ENCODE peak calls at places on chromosomes 4 and X, in nine cellular contexts. R is CD8-positive, alpha-beta T cell; F is ovary; X is heart left ventricle; H is CD4-positive, alpha-beta memory T cell; Q is left lung; E is suprapubic skin; G is cardiac muscle cell; Y is breast epithelium. D is an unnamed sample.

GRCh38 chr4:139735381-139736256 is 70.0 kb downstream of the MGST2 start:
- DNase-seq in G (peak; percentile 66), H (no peak), F (peak; percentile 74), R (no peak), Q (peak; percentile 87), Y (no peak), E (no peak), X (peak; percentile 45), D (peak; percentile 57)

GRCh38 chr4:169723207-169723606 is 34.5 kb downstream of the HPF1 start:
- DNase-seq in Y (no peak), Q (no peak), F (no peak), R (no peak), H (no peak), E (no peak), G (peak; percentile 7), X (no peak), D (no peak)

GRCh38 chr4:144574004-144574403 is 72.0 kb upstream of the HHIP start:
- DNase-seq in H (no peak), G (peak; percentile 22), Q (no peak), X (no peak), Y (no peak), R (no peak), F (no peak), E (no peak), D (no peak)

GRCh38 chr4:93144644-93145043 is 683.9 kb upstream of the ATOH1 start:
- DNase-seq in F (no peak), E (no peak), X (no peak), H (no peak), Q (no peak), G (no peak), Y (no peak), R (no peak), D (no peak)

GRCh38 chr4:5473125-5473524 is 235.2 kb downstream of the EVC2 start:
- DNase-seq in R (no peak), X (no peak), H (no peak), Y (no peak), Q (no peak), F (no peak), E (peak; percentile 29), G (no peak), D (peak; percentile 44)

GRCh38 chr4:169009281-169010124 is 552 bp downstream of the CBR4 start:
- DNase-seq in Q (peak; percentile 87), R (peak; percentile 60), F (peak; percentile 79), E (peak; percentile 83), G (peak; percentile 76), X (peak; percentile 72), H (peak; percentile 61), Y (peak; percentile 62), D (peak; percentile 68)

GRCh38 chrX:118773782-118774181 is 46.4 kb downstream of the IL13RA1 start:
- DNase-seq in X (no peak), E (no peak), Y (no peak), Q (no peak), R (no peak), G (no peak), H (no peak), F (no peak), D (no peak)

GRCh38 chr4:42512226-42512625 is 114.9 kb downstream of the SHISA3 start:
- DNase-seq in X (no peak), Y (no peak), Q (no peak), F (no peak), G (no peak), R (no peak), H (no peak), E (no peak), D (no peak)

GRCh38 chr4:8084031-8084660 is 74.5 kb downstream of the ABLIM2 start:
- DNase-seq in Y (no peak), F (no peak), G (no peak), H (no peak), E (no peak), R (no peak), Q (peak; percentile 65), X (no peak), D (no peak)

GRCh38 chr4:113604955-113605354 is 156.6 kb downstream of the CAMK2D start:
- DNase-seq in G (no peak), Y (no peak), F (no peak), R (no peak), E (no peak), H (no peak), X (no peak), Q (no peak), D (no peak)

GRCh38 chr4:113610542-113610941 is 151.0 kb downstream of the CAMK2D start:
- DNase-seq in X (peak; percentile 36), Y (no peak), G (peak; percentile 56), H (no peak), E (no peak), R (no peak), Q (no peak), F (no peak), D (no peak)

GRCh38 chr4:113603926-113604325 is 157.6 kb downstream of the CAMK2D start:
- DNase-seq in F (no peak), R (no peak), Y (no peak), X (no peak), G (no peak), E (no peak), H (no peak), Q (no peak), D (no peak)

GRCh38 chr4:113607998-113608397 is 153.5 kb downstream of the CAMK2D start:
- DNase-seq in R (no peak), Q (no peak), E (no peak), X (no peak), G (no peak), F (no peak), H (no peak), Y (no peak), D (no peak)

GRCh38 chr4:113607147-113607720 is 154.3 kb downstream of the CAMK2D start:
- DNase-seq in R (no peak), H (no peak), G (no peak), E (no peak), F (no peak), Q (no peak), Y (no peak), X (no peak), D (no peak)
- H3K36me3 ChIP-seq in R (no peaks in the 10 kb centered on the region), H (no peaks in the 10 kb centered on the region), G (no peaks in the 10 kb centered on the region), E (no peaks in the 10 kb centered on the region), F (no peaks in the 10 kb centered on the region), Q (no peaks in the 10 kb centered on the region), Y (no peaks in the 10 kb centered on the region), X (peaks cover 20% of the 10 kb centered on the region), D (no peaks in the 10 kb centered on the region)

DNA sequence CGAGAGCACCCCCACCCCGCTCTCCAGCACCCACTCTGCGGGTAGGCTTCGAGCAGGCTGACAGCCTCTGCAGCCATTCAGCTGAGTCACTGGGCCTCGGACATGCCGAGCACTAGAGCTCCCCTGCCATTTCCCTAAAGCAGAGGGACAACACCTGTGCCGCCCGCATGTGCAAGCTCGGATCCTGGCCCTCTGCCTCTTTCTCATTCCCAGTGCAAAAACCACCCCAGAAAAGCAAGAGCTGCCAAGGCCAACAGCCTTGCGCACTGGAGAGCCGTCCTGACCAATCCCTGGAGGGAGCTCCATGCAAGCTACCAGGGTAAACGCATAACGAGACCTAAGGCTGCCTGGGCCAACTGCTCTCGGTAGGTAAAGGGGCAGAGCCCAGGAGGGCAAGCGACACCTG is 5.3 kb downstream of the HCFC1 start:
- DNase-seq in R (no peak), X (no peak), Q (no peak), Y (no peak), F (peak; percentile 51), E (no peak), G (no peak), H (no peak), D (no peak)
- H3K36me3 ChIP-seq in R (peaks cover 19% of the 10 kb centered on the region), X (peaks cover 24% of the 10 kb centered on the region), Q (no peaks in the 10 kb centered on the region), Y (no peaks in the 10 kb centered on the region), F (no peaks in the 10 kb centered on the region), E (peaks cover 22% of the 10 kb centered on the region), G (peaks cover under 1% of the 10 kb centered on the region), H (peaks cover 29% of the 10 kb centered on the region), D (peaks cover 29% of the 10 kb centered on the region)

GRCh38 chr4:78562687-78563086 is 11.1 kb downstream of the ANXA3 start:
- DNase-seq in G (no peak), X (no peak), R (no peak), H (no peak), F (no peak), Y (no peak), E (no peak), Q (no peak), D (no peak)
- H3K36me3 ChIP-seq in G (no peaks in the 10 kb centered on the region), X (no peaks in the 10 kb centered on the region), R (no peaks in the 10 kb centered on the region), H (no peaks in the 10 kb centered on the region), F (no peaks in the 10 kb centered on the region), Y (no peaks in the 10 kb centered on the region), E (no peaks in the 10 kb centered on the region), Q (no peaks in the 10 kb centered on the region), D (no peaks in the 10 kb centered on the region)

GRCh38 chr4:47877204-47877603 is 37.2 kb downstream of the NFXL1 start:
- DNase-seq in Q (no peak), R (no peak), X (no peak), G (no peak), H (no peak), F (no peak), E (no peak), Y (no peak), D (no peak)

GRCh38 chr4:47879458-47879857 is 34.9 kb downstream of the NFXL1 start:
- DNase-seq in F (no peak), Y (no peak), X (no peak), Q (no peak), H (no peak), G (no peak), E (no peak), R (no peak), D (no peak)

GRCh38 chr4:47876310-47876709 is 38.1 kb downstream of the NFXL1 start:
- DNase-seq in Y (no peak), G (no peak), Q (no peak), E (no peak), R (no peak), F (no peak), H (no peak), X (no peak), D (no peak)

GRCh38 chr4:47876784-47877183 is 37.6 kb downstream of the NFXL1 start:
- DNase-seq in Q (no peak), R (no peak), Y (no peak), F (no peak), H (no peak), E (no peak), G (no peak), X (no peak), D (no peak)

GRCh38 chr4:47873877-47874571 is 36.2 kb upstream of the CORIN start:
- DNase-seq in Y (no peak), Q (no peak), F (no peak), X (no peak), G (no peak), R (no peak), E (no peak), H (no peak), D (no peak)
- H3K36me3 ChIP-seq in Y (peaks cover 16% of the 10 kb centered on the region), Q (no peaks in the 10 kb centered on the region), F (no peaks in the 10 kb centered on the region), X (peaks cover 70% of the 10 kb centered on the region), G (peaks cover 57% of the 10 kb centered on the region), R (peaks cover 19% of the 10 kb centered on the region), E (peaks cover 67% of the 10 kb centered on the region), H (peaks cover 12% of the 10 kb centered on the region), D (peaks cover 28% of the 10 kb centered on the region)

DNA sequence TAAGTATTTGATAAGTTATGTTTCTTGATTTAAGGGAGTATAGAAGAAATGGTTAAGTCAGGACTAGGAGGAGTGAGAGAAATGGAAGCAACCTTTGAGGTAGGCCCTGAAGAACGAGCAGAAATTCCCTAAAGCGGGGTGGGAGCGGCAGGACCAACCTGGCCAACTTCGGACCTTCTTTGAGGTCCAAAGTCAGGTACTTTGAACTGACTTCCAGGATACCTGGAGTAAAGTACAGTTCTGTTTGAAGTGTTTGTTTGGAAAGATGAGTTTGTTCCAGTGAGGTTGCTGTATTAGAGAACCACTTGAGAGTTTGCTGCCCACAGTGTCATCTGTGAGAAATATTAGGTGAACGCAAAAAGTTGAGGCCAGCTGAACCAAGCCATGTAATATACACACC is 11.7 kb downstream of the RNF4 start:
- DNase-seq in R (no peak), F (no peak), X (no peak), H (no peak), G (no peak), Y (no peak), Q (no peak), E (no peak), D (no peak)
- H3K36me3 ChIP-seq in R (peaks cover 4% of the 10 kb centered on the region), F (no peaks in the 10 kb centered on the region), X (no peaks in the 10 kb centered on the region), H (no peaks in the 10 kb centered on the region), G (no peaks in the 10 kb centered on the region), Y (no peaks in the 10 kb centered on the region), Q (no peaks in the 10 kb centered on the region), E (no peaks in the 10 kb centered on the region), D (no peaks in the 10 kb centered on the region)

D was measured in right atrium auricular region.